ENCODE peak calls at places on chromosomes 12 and 14, in eight cellular contexts. N, S, U, C, B, H, M and D are unnamed samples. For H3K36me3 and H3K4me1, the result is how much of the 10 kb centered on the place peaks cover.

GRCh38 chr14:54127526-54127925 is 170.9 kb upstream of the BMP4 start:
- DNase-seq in H (no peak), M (peak), S (no peak), B (no peak), N (no peak), U (no peak), C (no peak), D (no peak)

GRCh38 chr12:56104815-56105476 is 587 bp downstream of the PA2G4 start:
- DNase-seq in N (peak), B (peak), C (peak), M (peak), H (peak), U (no peak), S (no peak), D (peak)

GRCh38 chr14:73809386-73809785 is 42.2 kb upstream of the PTGR2 start:
- DNase-seq in B (no peak), H (no peak), N (no peak), M (no peak), C (no peak), U (no peak), S (no peak), D (no peak)

GRCh38 chr12:99898645-99899044 is 86.1 kb downstream of the ANKS1B start:
- DNase-seq in U (no peak), C (no peak), N (no peak), H (no peak), M (no peak), B (no peak), S (no peak), D (no peak)

GRCh38 chr12:138898-139534 is 72.4 kb downstream of the IQSEC3 start:
- DNase-seq in C (no peak), H (no peak), U (no peak), N (no peak), B (peak), S (peak), M (no peak), D (no peak)

GRCh38 chr14:95222151-95222631 is 64.9 kb upstream of the DICER1 start:
- DNase-seq in M (peak), S (no peak), U (no peak), N (peak), C (no peak), B (peak), H (no peak), D (no peak)

GRCh38 chr12:1691123-1692007 is 495 bp downstream of the ADIPOR2 start:
- DNase-seq in B (peak), S (peak), C (peak), M (peak), U (no peak), N (peak), H (no peak), D (peak)

GRCh38 chr14:57574617-57575288 is 81.1 kb upstream of the CCDC198 start:
- DNase-seq in C (no peak), N (peak), M (peak), S (no peak), B (no peak), H (no peak), U (no peak), D (no peak)

GRCh38 chr14:24801024-24801423 is 167.0 kb upstream of the GZMB start:
- DNase-seq in M (no peak), U (no peak), C (no peak), N (no peak), B (no peak), S (no peak), H (no peak), D (no peak)

GRCh38 chr14:52095793-52096192 is 26.9 kb upstream of the NID2 start:
- DNase-seq in M (no peak), C (no peak), U (no peak), H (no peak), S (no peak), B (no peak), N (no peak), D (no peak)
- TF ChIP-seq EZH2phosphoT487 in M (no peak), C (no peak), U (no peak), H (no peak), S (no peak), B (no peak), N (no peak), D (no peak)

DNA sequence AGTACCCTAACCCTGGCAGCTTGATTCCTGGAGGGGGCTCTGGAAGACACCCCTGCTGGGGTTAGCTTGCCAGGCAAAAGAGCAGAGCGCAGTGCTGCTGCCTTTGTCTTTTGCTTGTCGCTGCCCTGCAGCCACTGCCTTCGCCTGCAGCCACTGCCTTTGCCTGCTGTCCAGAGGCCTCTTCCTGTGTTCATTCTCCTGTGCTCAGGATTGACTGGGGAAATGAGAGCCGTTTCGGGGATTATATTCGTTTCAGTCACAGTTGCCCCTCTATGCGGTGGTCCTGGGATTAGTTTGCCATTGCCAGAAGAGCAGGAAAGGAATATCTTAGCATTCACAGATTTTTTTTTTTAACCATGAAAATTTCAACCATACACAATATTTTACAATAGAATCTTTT is 34.3 kb downstream of the ZNF664 start:
- DNase-seq in S (peak), H (no peak), B (no peak), C (no peak), U (no peak), M (no peak), N (no peak), D (no peak)
- H3K36me3 ChIP-seq in S (under half), H (under half), B (under half), C (under half), U (under half), M (under half), N (under half), D (under half)

GRCh38 chr12:14417717-14418116 is 52.2 kb downstream of the ATF7IP start:
- DNase-seq in M (peak), C (peak), N (peak), U (no peak), B (peak), H (peak), S (peak), D (peak)
- H3K4me1 ChIP-seq in M (under half), C (under half), N (under half), U (under half), B (under half), H (under half), S (half or more), D (under half)

DNA sequence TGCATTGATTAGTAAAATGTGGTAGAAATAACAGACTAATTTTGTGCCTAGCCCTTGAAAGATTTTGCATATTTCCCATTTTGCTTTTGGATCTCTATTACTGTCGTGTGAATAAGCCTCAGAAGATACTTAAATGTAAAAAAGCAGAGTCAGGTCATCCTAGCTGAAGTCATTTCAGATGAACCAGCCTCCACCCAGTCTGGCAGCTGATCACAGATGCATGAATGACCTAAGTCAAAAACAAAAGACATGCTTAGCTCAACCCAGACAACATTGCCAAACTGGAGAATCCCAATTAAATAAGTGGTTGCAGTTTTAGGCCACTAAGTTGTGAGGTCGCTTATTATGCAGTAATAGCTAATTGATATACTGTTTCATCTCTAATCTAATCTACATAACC is 349.9 kb downstream of the C12orf50 start:
- DNase-seq in S (peak), U (no peak), B (peak), N (no peak), C (no peak), H (no peak), M (no peak), D (no peak)
- TF ChIP-seq EZH2phosphoT487 in S (no peak), U (no peak), B (no peak), N (no peak), C (no peak), H (no peak), M (no peak), D (no peak)

DNA sequence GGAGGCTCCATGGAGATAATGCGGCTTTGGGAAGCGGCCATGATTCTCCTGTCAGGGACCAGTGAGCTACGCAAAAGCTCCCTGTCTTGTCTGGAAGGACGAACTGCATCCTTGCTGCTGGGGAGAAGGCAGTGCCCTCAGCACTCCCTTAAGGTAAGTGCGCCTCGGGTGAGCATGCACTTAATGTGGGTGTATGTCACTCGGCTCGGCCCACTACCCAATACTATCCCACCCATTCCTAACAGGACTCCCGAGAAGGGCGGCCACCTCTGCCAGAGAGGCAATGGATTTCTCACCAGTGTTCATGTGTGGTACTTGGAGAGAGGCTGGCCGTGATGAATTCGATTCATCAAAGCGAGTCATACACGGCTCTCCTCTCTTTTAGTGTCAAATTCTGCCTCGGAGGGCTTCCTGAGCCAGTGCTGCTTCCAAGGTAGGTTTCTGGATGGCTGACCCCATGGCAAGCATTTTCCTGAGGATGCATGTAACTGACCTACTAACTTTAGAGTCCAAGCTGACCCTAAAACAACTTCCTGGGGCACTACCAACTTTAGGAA is 151.7 kb upstream of the RTL1 start:
- DNase-seq in M (peak), H (no peak), U (no peak), S (no peak), C (no peak), B (no peak), N (no peak), D (no peak)
- H3K36me3 ChIP-seq in M (under half), H (under half), U (under half), S (under half), C (under half), B (under half), N (under half), D (under half)

DNA sequence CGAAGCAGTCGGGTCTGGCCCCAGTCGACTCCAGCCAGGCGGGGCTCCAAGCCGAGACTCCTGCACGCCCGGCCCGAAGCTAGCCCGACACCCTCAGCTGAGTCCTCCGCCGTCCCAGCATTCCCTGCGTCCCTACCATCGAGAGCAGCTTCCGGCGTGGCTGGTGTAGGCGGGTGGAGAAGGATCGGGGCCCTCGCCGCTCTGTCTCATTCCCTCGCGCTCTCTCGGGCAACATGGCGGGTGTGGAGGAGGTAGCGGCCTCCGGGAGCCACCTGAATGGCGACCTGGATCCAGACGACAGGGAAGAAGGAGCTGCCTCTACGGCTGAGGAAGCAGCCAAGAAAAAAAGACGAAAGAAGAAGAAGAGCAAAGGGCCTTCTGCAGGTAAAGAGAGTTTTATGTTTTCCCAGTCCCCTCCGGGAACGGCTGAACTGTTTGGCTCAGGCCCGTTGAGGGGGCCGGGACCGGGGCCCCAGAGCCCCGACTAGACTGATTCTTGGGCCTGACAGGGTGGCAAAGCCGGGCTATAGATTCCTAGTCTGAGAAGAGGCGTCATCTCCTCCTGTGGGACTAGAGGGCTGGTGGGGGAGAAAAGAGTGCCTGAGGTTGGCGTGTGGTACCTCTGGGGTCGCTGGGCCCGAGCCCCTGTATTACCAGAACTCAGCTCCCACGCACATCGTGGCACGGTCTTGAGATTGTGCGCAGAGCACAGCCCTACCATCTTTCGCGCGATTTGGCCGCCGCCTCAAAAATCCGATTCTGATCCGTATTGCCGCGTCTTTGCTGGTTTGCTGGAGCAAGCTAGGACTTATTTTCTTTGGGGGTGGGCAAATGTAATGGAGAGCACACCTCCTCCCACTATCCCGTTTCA is at the start of gene METAP2:
- DNase-seq in U (peak), N (peak), S (peak), M (peak), B (peak), C (peak), H (peak), D (peak)
- H3K4me1 ChIP-seq in U (under half), N (under half), S (under half), M (under half), B (under half), C (under half), H (under half), D (under half)

GRCh38 chr14:60183724-60184596 is 18.8 kb upstream of the DHRS7 start:
- DNase-seq in S (peak), M (peak), B (peak), N (peak), H (no peak), U (peak), C (peak), D (peak)
- TF ChIP-seq EZH2phosphoT487 in S (no peak), M (no peak), B (no peak), N (no peak), H (no peak), U (no peak), C (no peak), D (no peak)